ENCODE peak calls at places on chromosomes 7 and 10, in six cellular contexts. One of them, this sample, is unnamed.

GRCh38 chr7:86454753-86455152 is 189.0 kb upstream of the GRM3 start:
- DNase-seq in NCI-H1092 treated with DMSO at 0.1 percent for 48 hours: no peak
- DNase-seq in T-helper 2 cell: no peak
- DNase-seq in left cardiac atrium: no peak
- DNase-seq in T-helper 9 cell: no peak
- DNase-seq in hypothalamus: no peak
- DNase-seq in this sample: no peak

GRCh38 chr7:14504134-14504533 is 398.4 kb downstream of the DGKB start:
- DNase-seq in NCI-H1092 treated with DMSO at 0.1 percent for 48 hours: peak; percentile 26
- DNase-seq in T-helper 2 cell: no peak
- DNase-seq in left cardiac atrium: no peak
- DNase-seq in T-helper 9 cell: no peak
- DNase-seq in hypothalamus: no peak
- DNase-seq in this sample: peak; percentile 44

GRCh38 chr7:15158141-15158810 is 255.7 kb upstream of the DGKB start:
- DNase-seq in NCI-H1092 treated with DMSO at 0.1 percent for 48 hours: no peak
- DNase-seq in T-helper 2 cell: no peak
- DNase-seq in left cardiac atrium: no peak
- DNase-seq in T-helper 9 cell: no peak
- DNase-seq in hypothalamus: no peak
- DNase-seq in this sample: no peak

GRCh38 chr7:88431861-88432260 is 125.2 kb upstream of the STEAP4 start:
- DNase-seq in NCI-H1092 treated with DMSO at 0.1 percent for 48 hours: no peak
- DNase-seq in T-helper 2 cell: no peak
- DNase-seq in left cardiac atrium: no peak
- DNase-seq in T-helper 9 cell: no peak
- DNase-seq in hypothalamus: no peak
- DNase-seq in this sample: no peak

GRCh38 chr7:27767374-27767773 is 27.4 kb downstream of the TAX1BP1 start:
- DNase-seq in NCI-H1092 treated with DMSO at 0.1 percent for 48 hours: no peak
- DNase-seq in T-helper 2 cell: no peak
- DNase-seq in left cardiac atrium: no peak
- DNase-seq in T-helper 9 cell: no peak
- DNase-seq in hypothalamus: no peak
- DNase-seq in this sample: no peak

GRCh38 chr10:16491933-16492332 is 29.7 kb downstream of the C1QL3 start:
- DNase-seq in NCI-H1092 treated with DMSO at 0.1 percent for 48 hours: peak; percentile 30
- DNase-seq in T-helper 2 cell: no peak
- DNase-seq in left cardiac atrium: no peak
- DNase-seq in T-helper 9 cell: no peak
- DNase-seq in hypothalamus: no peak
- DNase-seq in this sample: peak; percentile 78

GRCh38 chr7:473211-473734 is 46.4 kb downstream of the PDGFA start:
- DNase-seq in NCI-H1092 treated with DMSO at 0.1 percent for 48 hours: no peak
- DNase-seq in T-helper 2 cell: no peak
- DNase-seq in left cardiac atrium: peak; percentile 14
- DNase-seq in T-helper 9 cell: no peak
- DNase-seq in hypothalamus: no peak
- DNase-seq in this sample: no peak

GRCh38 chr10:46536171-46536570 is 20.3 kb downstream of the GPRIN2 start:
- DNase-seq in NCI-H1092 treated with DMSO at 0.1 percent for 48 hours: no peak
- DNase-seq in T-helper 2 cell: no peak
- DNase-seq in left cardiac atrium: peak; percentile 12
- DNase-seq in T-helper 9 cell: no peak
- DNase-seq in hypothalamus: no peak
- DNase-seq in this sample: no peak

GRCh38 chr10:113047963-113048781 is 98.1 kb downstream of the TCF7L2 start:
- DNase-seq in NCI-H1092 treated with DMSO at 0.1 percent for 48 hours: no peak
- DNase-seq in T-helper 2 cell: no peak
- DNase-seq in left cardiac atrium: no peak
- DNase-seq in T-helper 9 cell: no peak
- DNase-seq in hypothalamus: no peak
- DNase-seq in this sample: no peak

GRCh38 chr10:60203993-60204618 is 185.6 kb downstream of the ANK3 start:
- DNase-seq in NCI-H1092 treated with DMSO at 0.1 percent for 48 hours: peak; percentile 9
- DNase-seq in T-helper 2 cell: no peak
- DNase-seq in left cardiac atrium: no peak
- DNase-seq in T-helper 9 cell: no peak
- DNase-seq in hypothalamus: no peak
- DNase-seq in this sample: no peak

GRCh38 chr10:101032637-101033201 is 1.7 kb downstream of the SFXN3 start:
- DNase-seq in NCI-H1092 treated with DMSO at 0.1 percent for 48 hours: no peak
- DNase-seq in T-helper 2 cell: no peak
- DNase-seq in left cardiac atrium: peak; percentile 79
- DNase-seq in T-helper 9 cell: peak; percentile 36
- DNase-seq in hypothalamus: peak; percentile 68
- DNase-seq in this sample: no peak

GRCh38 chr10:83012866-83013265 is 1126.4 kb upstream of the GHITM start:
- DNase-seq in NCI-H1092 treated with DMSO at 0.1 percent for 48 hours: no peak
- DNase-seq in T-helper 2 cell: no peak
- DNase-seq in left cardiac atrium: no peak
- DNase-seq in T-helper 9 cell: no peak
- DNase-seq in hypothalamus: no peak
- DNase-seq in this sample: no peak

GRCh38 chr10:90378524-90379076 is 479.2 kb downstream of the HTR7 start:
- DNase-seq in NCI-H1092 treated with DMSO at 0.1 percent for 48 hours: no peak
- DNase-seq in T-helper 2 cell: no peak
- DNase-seq in left cardiac atrium: no peak
- DNase-seq in T-helper 9 cell: no peak
- DNase-seq in hypothalamus: no peak
- DNase-seq in this sample: no peak

GRCh38 chr10:124092270-124093075 is 925 bp downstream of the CHST15 start:
- DNase-seq in NCI-H1092 treated with DMSO at 0.1 percent for 48 hours: peak; percentile 14
- DNase-seq in T-helper 2 cell: no peak
- DNase-seq in left cardiac atrium: peak; percentile 79
- DNase-seq in T-helper 9 cell: peak; percentile 16
- DNase-seq in hypothalamus: peak; percentile 34
- DNase-seq in this sample: no peak

GRCh38 chr7:142896151-142896550 is 10.6 kb upstream of the TRPV6 start:
- DNase-seq in NCI-H1092 treated with DMSO at 0.1 percent for 48 hours: no peak
- DNase-seq in T-helper 2 cell: no peak
- DNase-seq in left cardiac atrium: no peak
- DNase-seq in T-helper 9 cell: no peak
- DNase-seq in hypothalamus: no peak
- DNase-seq in this sample: no peak

GRCh38 chr7:73487486-73487885 is 34.6 kb downstream of the BAZ1B start:
- DNase-seq in NCI-H1092 treated with DMSO at 0.1 percent for 48 hours: no peak
- DNase-seq in T-helper 2 cell: no peak
- DNase-seq in left cardiac atrium: no peak
- DNase-seq in T-helper 9 cell: no peak
- DNase-seq in hypothalamus: no peak
- DNase-seq in this sample: no peak

GRCh38 chr10:2978111-2978510 is 89.2 kb upstream of the PFKP start:
- DNase-seq in NCI-H1092 treated with DMSO at 0.1 percent for 48 hours: peak; percentile 74
- DNase-seq in T-helper 2 cell: no peak
- DNase-seq in left cardiac atrium: no peak
- DNase-seq in T-helper 9 cell: no peak
- DNase-seq in hypothalamus: no peak
- DNase-seq in this sample: peak; percentile 60

GRCh38 chr7:155803418-155804376 is 8.6 kb downstream of the SHH start:
- DNase-seq in NCI-H1092 treated with DMSO at 0.1 percent for 48 hours: no peak
- DNase-seq in T-helper 2 cell: no peak
- DNase-seq in left cardiac atrium: no peak
- DNase-seq in T-helper 9 cell: no peak
- DNase-seq in hypothalamus: no peak
- DNase-seq in this sample: no peak

GRCh38 chr7:42193457-42194111 is 43.4 kb downstream of the GLI3 start:
- DNase-seq in NCI-H1092 treated with DMSO at 0.1 percent for 48 hours: no peak
- DNase-seq in T-helper 2 cell: no peak
- DNase-seq in left cardiac atrium: no peak
- DNase-seq in T-helper 9 cell: no peak
- DNase-seq in hypothalamus: no peak
- DNase-seq in this sample: no peak

This sample was measured in NCI-H748 treated with DMSO at 0.1 percent for 48 hours.